ENCODE peak calls at places on chromosome 20, in five cellular contexts. P, X, H, F and Z are unnamed samples.

GRCh38 chr20:45833883-45834796 is 541 bp downstream of the SNX21 start:
- DNase-seq in F (peak), X (peak), H (peak), P (peak), Z (peak)

GRCh38 chr20:62696431-62696957 is 12.1 kb upstream of the NTSR1 start:
- DNase-seq in H (no peak), P (no peak), X (no peak), F (no peak), Z (no peak)

GRCh38 chr20:45343445-45343866 is 4.8 kb downstream of the SDC4 start:
- DNase-seq in P (no peak), F (no peak), H (no peak), X (no peak), Z (peak)

GRCh38 chr20:56761393-56761792 is 132.3 kb downstream of the TFAP2C start:
- DNase-seq in P (no peak), F (no peak), X (no peak), H (no peak), Z (no peak)

GRCh38 chr20:51493346-51493791 is 49.1 kb downstream of the NFATC2 start:
- DNase-seq in P (no peak), X (no peak), F (no peak), H (no peak), Z (no peak)

GRCh38 chr20:17490501-17490900 is 40.7 kb downstream of the BFSP1 start:
- DNase-seq in P (no peak), F (no peak), X (no peak), H (no peak), Z (no peak)

GRCh38 chr20:53897884-53898557 is 172.4 kb downstream of the BCAS1 start:
- DNase-seq in P (no peak), F (no peak), X (no peak), H (no peak), Z (no peak)

GRCh38 chr20:63831696-63832686 is 927 bp upstream of the ZBTB46 start:
- DNase-seq in H (no peak), P (no peak), X (peak), F (peak), Z (peak)

GRCh38 chr20:32538526-32538918 is 46.6 kb downstream of the NOL4L start:
- DNase-seq in F (peak), P (no peak), H (no peak), X (no peak), Z (no peak)

GRCh38 chr20:8901237-8902025 is 167.5 kb upstream of the PLCB4 start:
- DNase-seq in F (peak), P (peak), X (no peak), H (no peak), Z (no peak)

GRCh38 chr20:40251284-40251932 is 437.6 kb downstream of the MAFB start:
- DNase-seq in X (peak), H (peak), F (peak), P (peak), Z (peak)

GRCh38 chr20:36439731-36440072 is 101.6 kb upstream of the MYL9 start:
- DNase-seq in P (no peak), X (no peak), H (no peak), F (no peak), Z (no peak)

GRCh38 chr20:58233881-58234528 is 5.6 kb upstream of the ANKRD60 start:
- DNase-seq in P (no peak), H (peak), F (no peak), X (peak), Z (peak)

GRCh38 chr20:25341716-25342680 is 48.6 kb downstream of the ABHD12 start:
- DNase-seq in P (no peak), F (peak), X (no peak), H (no peak), Z (no peak)

GRCh38 chr20:44406572-44407100 is 51.1 kb downstream of the HNF4A start:
- DNase-seq in H (no peak), P (no peak), F (no peak), X (no peak), Z (no peak)

GRCh38 chr20:61989741-61990140 is 75.9 kb downstream of the TAF4 start:
- DNase-seq in H (no peak), F (no peak), X (no peak), P (no peak), Z (no peak)

GRCh38 chr20:48784273-48784641 is 43.5 kb downstream of the PREX1 start:
- DNase-seq in F (no peak), P (no peak), X (no peak), H (no peak), Z (no peak)

GRCh38 chr20:17606001-17606400 is 36.1 kb downstream of the DSTN start:
- DNase-seq in F (no peak), H (no peak), P (no peak), X (no peak), Z (no peak)

GRCh38 chr20:43681468-43681942 is 14.6 kb downstream of the MYBL2 start:
- DNase-seq in X (no peak), F (no peak), P (no peak), H (no peak), Z (no peak)

GRCh38 chr20:36927704-36928103 is 23.8 kb downstream of the SAMHD1 start:
- DNase-seq in P (no peak), H (no peak), F (no peak), X (no peak), Z (no peak)

GRCh38 chr20:25279403-25279802 is 31.5 kb downstream of the PYGB start:
- DNase-seq in F (no peak), X (no peak), H (no peak), P (peak), Z (no peak)

GRCh38 chr20:20712004-20712473 is 405 bp downstream of the RALGAPA2 start:
- DNase-seq in P (no peak), X (no peak), F (no peak), H (peak), Z (peak)

GRCh38 chr20:4820833-4821518 is 99.3 kb downstream of the PRND start:
- DNase-seq in P (peak), X (no peak), H (no peak), F (peak), Z (no peak)

GRCh38 chr20:51400051-51400926 is 142.2 kb downstream of the NFATC2 start:
- DNase-seq in F (peak), H (no peak), P (no peak), X (no peak), Z (no peak)

GRCh38 chr20:20364016-20364746 is 3.7 kb upstream of the INSM1 start:
- DNase-seq in H (no peak), P (no peak), X (no peak), F (no peak), Z (no peak)

GRCh38 chr20:44552950-44553908 is 29.1 kb upstream of the PKIG start:
- DNase-seq in X (no peak), P (peak), F (peak), H (no peak), Z (no peak)

GRCh38 chr20:32333988-32334885 is 23.9 kb upstream of the ASXL1 start:
- DNase-seq in H (no peak), X (peak), F (peak), P (peak), Z (no peak)

GRCh38 chr20:38523697-38524096 is 51.1 kb downstream of the RALGAPB start:
- DNase-seq in P (peak), F (peak), H (no peak), X (no peak), Z (no peak)

GRCh38 chr20:17910828-17911294 is 57.7 kb downstream of the SNX5 start:
- DNase-seq in P (peak), H (no peak), X (peak), F (peak), Z (no peak)

GRCh38 chr20:14580426-14581074 is 243.1 kb upstream of the FLRT3 start:
- DNase-seq in H (no peak), P (no peak), X (no peak), F (no peak), Z (no peak)

GRCh38 chr20:967796-968742 is 34.0 kb downstream of the RSPO4 start:
- DNase-seq in P (peak), X (peak), F (peak), H (peak), Z (no peak)

GRCh38 chr20:31485450-31486339 is 10.6 kb downstream of the REM1 start:
- DNase-seq in X (peak), F (peak), P (peak), H (no peak), Z (no peak)

GRCh38 chr20:37383229-37383989 is 37.5 kb downstream of the SRC start:
- DNase-seq in H (no peak), X (no peak), P (peak), F (no peak), Z (no peak)

GRCh38 chr20:2542361-2542760 is 6.0 kb downstream of the TMC2 start:
- DNase-seq in X (no peak), H (no peak), P (no peak), F (no peak), Z (no peak)

GRCh38 chr20:53829086-53829703 is 235.6 kb upstream of the ZNF217 start:
- DNase-seq in H (no peak), P (peak), F (peak), X (peak), Z (no peak)

GRCh38 chr20:17443326-17443858 is 87.8 kb downstream of the BFSP1 start:
- DNase-seq in P (no peak), H (no peak), X (no peak), F (no peak), Z (no peak)

GRCh38 chr20:57794600-57795346 is 85.0 kb upstream of the PMEPA1 start:
- DNase-seq in P (no peak), F (peak), H (no peak), X (no peak), Z (no peak)

GRCh38 chr20:50292324-50293243 is 102.0 kb downstream of the CEBPB start:
- DNase-seq in H (no peak), P (peak), F (peak), X (peak), Z (peak)

GRCh38 chr20:22471156-22471836 is 113.1 kb downstream of the FOXA2 start:
- DNase-seq in X (no peak), F (no peak), P (no peak), H (no peak), Z (no peak)